ENCODE peak calls at places on chromosomes 2 and 18, in four cellular contexts. T is colonic mucosa, S is AG09309, K is epithelial cell of esophagus. R is an unnamed sample.

GRCh38 chr2:234386971-234387370 is 109.9 kb downstream of the ARL4C start:
- DNase-seq in T (no peak), S (no peak), K (no peak), R (no peak)

GRCh38 chr18:40055262-40055661 is 1899.8 kb upstream of the PIK3C3 start:
- DNase-seq in K (no peak), T (no peak), S (no peak), R (peak)

GRCh38 chr2:20137131-20137571 is 85.7 kb upstream of the LAPTM4A start:
- DNase-seq in K (no peak), T (no peak), S (no peak), R (no peak)

GRCh38 chr2:231925303-231926179 is 655 bp downstream of the NPPC start:
- DNase-seq in S (peak), K (peak), T (peak), R (peak)

GRCh38 chr2:46383784-46384456 is 86.7 kb downstream of the EPAS1 start:
- DNase-seq in T (no peak), K (no peak), S (no peak), R (no peak)

GRCh38 chr2:236748801-236749200 is 179.2 kb downstream of the ACKR3 start:
- DNase-seq in T (no peak), K (no peak), S (no peak), R (peak)

GRCh38 chr18:80173060-80173459 is 64.0 kb downstream of the ADNP2 start:
- DNase-seq in T (no peak), K (no peak), S (no peak), R (no peak)

GRCh38 chr18:10406172-10406663 is 48.2 kb upstream of the APCDD1 start:
- DNase-seq in K (no peak), T (no peak), S (no peak), R (no peak)

DNA sequence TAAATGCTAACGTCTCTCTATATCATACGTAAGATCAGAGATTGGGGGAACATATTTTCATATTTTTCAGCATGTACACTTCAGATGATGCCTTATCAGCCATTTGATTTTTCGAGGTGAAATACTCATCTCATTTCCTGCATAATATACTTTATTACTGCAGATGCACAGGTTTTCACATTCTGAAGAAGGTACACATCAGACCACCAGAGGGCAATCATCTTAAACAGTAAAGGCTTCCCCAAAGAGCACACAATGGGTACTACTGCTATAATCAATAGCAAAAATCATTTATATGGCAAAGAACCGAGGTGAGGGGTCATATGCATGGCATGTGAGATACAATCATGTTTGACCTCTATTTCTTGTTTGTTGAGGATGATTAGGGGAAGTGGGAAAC is 118.9 kb downstream of the EPB41L3 start:
- DNase-seq in T (no peak), S (no peak), K (peak), R (peak)
- TF ChIP-seq CTCF in T (no peak), S (peak), K (peak), R (peak)

GRCh38 chr2:28567076-28567471 is 71.2 kb downstream of the PLB1 start:
- DNase-seq in K (no peak), T (no peak), S (no peak), R (no peak)
- TF ChIP-seq CTCF in K (no peak), T (peak), S (no peak), R (no peak)

GRCh38 chr2:194424683-194425209 is 1232.3 kb upstream of the SLC39A10 start:
- DNase-seq in T (no peak), S (no peak), K (peak), R (no peak)
- TF ChIP-seq CTCF in T (no peak), S (no peak), K (no peak), R (no peak)

DNA sequence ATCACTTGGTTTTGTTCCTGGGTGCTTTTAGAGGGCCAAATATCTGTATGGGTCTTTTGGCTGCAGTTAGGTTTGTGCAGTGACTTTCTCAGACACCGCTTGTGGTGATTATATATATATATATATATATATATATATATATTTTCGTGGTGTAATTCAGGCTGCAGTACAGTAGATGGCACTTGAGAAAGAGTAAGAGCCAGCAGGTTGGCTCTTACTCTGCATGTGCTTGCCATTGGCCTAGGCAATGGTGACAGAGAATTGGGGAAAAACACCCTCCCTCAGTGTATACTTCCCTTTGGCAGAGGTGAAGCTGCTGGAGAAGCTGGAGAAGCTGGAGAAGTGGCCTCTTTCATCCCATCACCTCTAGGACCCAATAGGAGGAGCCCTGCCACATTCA is 22.2 kb upstream of the MYL1 start:
- DNase-seq in K (peak), T (no peak), S (no peak), R (no peak)
- TF ChIP-seq CTCF in K (peak), T (no peak), S (no peak), R (no peak)

GRCh38 chr18:45054595-45054994 is 373.9 kb downstream of the SETBP1 start:
- DNase-seq in S (no peak), T (no peak), K (no peak), R (no peak)
- TF ChIP-seq CTCF in S (no peak), T (no peak), K (no peak), R (no peak)

DNA sequence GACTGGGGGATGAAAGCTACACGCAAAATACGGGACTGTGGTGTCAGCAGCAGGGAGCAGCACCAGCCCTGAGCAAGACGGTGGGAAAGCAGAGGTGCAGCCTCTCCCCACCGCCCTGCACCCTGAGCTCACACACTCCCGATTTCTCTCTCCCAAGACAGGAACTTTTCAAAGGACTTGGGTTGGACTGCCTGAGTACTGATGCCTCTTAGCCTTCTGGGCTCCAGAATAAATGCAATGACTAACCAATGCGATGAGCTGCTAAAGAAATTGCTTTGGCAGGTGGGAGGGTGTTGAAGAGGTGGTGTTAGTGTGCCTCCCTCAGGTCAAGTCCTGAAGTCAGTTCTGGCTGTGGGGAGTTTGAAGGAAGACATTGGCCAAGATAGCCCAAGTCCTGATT is 9.6 kb downstream of the TRIM54 start:
- DNase-seq in K (peak), S (no peak), T (no peak), R (peak)
- TF ChIP-seq CTCF in K (no peak), S (no peak), T (no peak), R (no peak)

GRCh38 chr2:140586379-140586778 is 1544.4 kb downstream of the LRP1B start:
- DNase-seq in T (peak), K (peak), S (no peak), R (peak)
- TF ChIP-seq CTCF in T (peak), K (peak), S (peak), R (peak)

GRCh38 chr2:173434729-173435345 is 80.2 kb downstream of the CDCA7 start:
- DNase-seq in K (no peak), S (no peak), T (no peak), R (no peak)

GRCh38 chr2:173432049-173432754 is 77.5 kb downstream of the CDCA7 start:
- DNase-seq in K (peak), S (peak), T (no peak), R (peak)

GRCh38 chr2:173435574-173435973 is 80.9 kb downstream of the CDCA7 start:
- DNase-seq in K (no peak), S (no peak), T (no peak), R (no peak)

GRCh38 chr2:173427887-173428683 is 73.4 kb downstream of the CDCA7 start:
- DNase-seq in S (no peak), T (no peak), K (peak), R (peak)

DNA sequence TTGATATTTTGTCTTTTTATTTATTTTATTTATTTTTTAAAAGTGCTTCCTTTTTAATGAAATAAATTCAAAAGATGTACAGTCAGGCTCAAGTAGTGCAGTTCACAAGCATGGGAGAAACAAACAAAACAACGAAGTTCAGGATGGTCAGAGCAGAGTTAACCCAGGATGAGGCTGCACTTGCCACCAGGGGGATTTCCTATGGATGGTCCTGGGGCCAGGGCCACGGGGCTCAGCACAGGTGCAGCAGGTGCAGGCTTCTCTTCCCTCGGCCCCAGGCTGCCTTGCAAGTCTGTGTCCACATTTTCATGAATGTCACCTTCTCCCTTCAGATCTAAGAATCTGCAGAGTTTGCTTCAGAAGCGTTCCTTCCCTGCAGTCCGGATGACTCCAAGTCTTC is 76.5 kb downstream of the CDCA7 start:
- DNase-seq in K (no peak), T (no peak), S (no peak), R (no peak)
- TF ChIP-seq CTCF in K (no peak), T (no peak), S (no peak), R (no peak)

GRCh38 chr2:172131713-172132555 is 29.2 kb upstream of the DLX2 start:
- DNase-seq in T (no peak), S (no peak), K (no peak), R (no peak)

GRCh38 chr2:172137943-172138342 is 35.2 kb upstream of the DLX2 start:
- DNase-seq in K (no peak), T (no peak), S (no peak), R (no peak)

GRCh38 chr2:172137109-172137508 is 34.4 kb upstream of the DLX2 start:
- DNase-seq in T (no peak), K (peak), S (no peak), R (peak)

GRCh38 chr2:172135446-172135845 is 32.7 kb upstream of the DLX2 start:
- DNase-seq in S (no peak), T (no peak), K (no peak), R (no peak)

GRCh38 chr2:172134270-172134669 is 31.6 kb upstream of the DLX2 start:
- DNase-seq in T (no peak), S (no peak), K (no peak), R (no peak)
- TF ChIP-seq CTCF in T (no peak), S (no peak), K (peak), R (no peak)

GRCh38 chr2:157840568-157841156 is 35.5 kb downstream of the ACVR1 start:
- DNase-seq in T (no peak), S (no peak), K (no peak), R (peak)
- TF ChIP-seq CTCF in T (no peak), S (no peak), K (no peak), R (no peak)